ENCODE peak calls at places on chromosomes 3 and 15, in five cellular contexts. C, N, Q, W and S are unnamed samples.

GRCh38 chr15:90617668-90618097 is 88.0 kb downstream of the CRTC3 start:
- DNase-seq in C (no peak), N (no peak), Q (peak; percentile 40), W (no peak), S (no peak)

GRCh38 chr3:126886217-126886616 is 96.7 kb upstream of the PLXNA1 start:
- DNase-seq in C (no peak), N (peak; percentile 69), Q (no peak), W (no peak), S (no peak)

GRCh38 chr15:100042558-100042957 is 299.2 kb downstream of the ADAMTS17 start:
- DNase-seq in C (no peak), N (no peak), Q (no peak), W (no peak), S (no peak)

GRCh38 chr3:124361566-124361965 is 368.7 kb upstream of the UMPS start:
- DNase-seq in C (no peak), N (no peak), Q (no peak), W (no peak), S (no peak)

GRCh38 chr3:64443553-64444331 is 218.5 kb upstream of the PRICKLE2 start:
- DNase-seq in C (peak; percentile 51), N (no peak), Q (peak; percentile 65), W (no peak), S (peak; percentile 64)

GRCh38 chr3:42148982-42149432 is 57.9 kb downstream of the TRAK1 start:
- DNase-seq in C (peak; percentile 12), N (peak; percentile 50), Q (peak; percentile 84), W (no peak), S (peak; percentile 20)

GRCh38 chr3:177185035-177185574 is 12.2 kb downstream of the TBL1XR1 start:
- DNase-seq in C (no peak), N (no peak), Q (no peak), W (no peak), S (no peak)

GRCh38 chr15:92681141-92681622 is 25.6 kb upstream of the FAM174B start:
- DNase-seq in C (peak; percentile 96), N (peak; percentile 74), Q (peak; percentile 68), W (peak; percentile 70), S (peak; percentile 91)

GRCh38 chr3:157180262-157180661 is 20.3 kb upstream of the CCNL1 start:
- DNase-seq in C (no peak), N (no peak), Q (no peak), W (no peak), S (no peak)

GRCh38 chr3:188947983-188948657 is 223.7 kb upstream of the TPRG1 start:
- DNase-seq in C (peak; percentile 54), N (peak; percentile 84), Q (peak; percentile 100), W (peak; percentile 45), S (peak; percentile 61)

GRCh38 chr15:71338251-71338650 is 223.0 kb downstream of the THSD4 start:
- DNase-seq in C (no peak), N (no peak), Q (no peak), W (no peak), S (no peak)

GRCh38 chr3:102510663-102511062 is 75.8 kb downstream of the ZPLD1 start:
- DNase-seq in C (no peak), N (no peak), Q (peak; percentile 28), W (no peak), S (no peak)

GRCh38 chr3:186138272-186138981 is 29.5 kb upstream of the ETV5 start:
- DNase-seq in C (no peak), N (no peak), Q (no peak), W (no peak), S (no peak)

GRCh38 chr15:89647191-89647851 is 7.9 kb downstream of the KIF7 start:
- DNase-seq in C (no peak), N (peak; percentile 56), Q (peak; percentile 36), W (no peak), S (no peak)

GRCh38 chr3:87987952-87988351 is 70.9 kb downstream of the CGGBP1 start:
- DNase-seq in C (no peak), N (no peak), Q (no peak), W (no peak), S (no peak)

DNA sequence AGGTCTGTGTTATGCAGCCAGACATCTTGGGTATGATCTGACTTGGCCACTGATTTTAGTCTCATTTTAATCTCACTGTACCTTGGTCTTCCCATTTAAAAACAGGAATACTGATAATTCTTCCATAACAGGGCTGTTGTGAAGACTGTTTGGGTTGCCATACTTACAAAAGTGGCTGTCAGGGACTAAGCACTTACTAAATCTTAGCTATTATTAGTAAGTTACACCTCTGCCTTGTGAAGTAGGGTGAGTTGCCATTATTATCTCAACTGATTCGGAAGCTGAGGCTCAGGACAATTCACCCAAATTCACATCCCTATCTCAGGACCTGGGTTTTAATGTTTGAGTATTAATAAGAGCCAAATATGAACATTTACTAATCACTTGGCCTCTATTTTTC is 12.7 kb downstream of the ZNF385D start:
- DNase-seq in C (no peak), N (no peak), Q (no peak), W (no peak), S (no peak)
- TF ChIP-seq CTCF in C (no peak), N (no peak), Q (no peak), W (no peak), S (no peak)

GRCh38 chr15:76310470-76311070 is 699 bp downstream of the ETFA start:
- DNase-seq in C (no peak), N (peak; percentile 37), Q (peak; percentile 25), W (no peak), S (no peak)

GRCh38 chr15:76312540-76313174 is 1.4 kb upstream of the ETFA start:
- DNase-seq in C (no peak), N (peak; percentile 37), Q (no peak), W (no peak), S (no peak)

GRCh38 chr15:76311071-76311956 is at the start of gene ETFA:
- DNase-seq in C (peak; percentile 62), N (peak; percentile 95), Q (peak; percentile 95), W (peak; percentile 67), S (peak; percentile 62)

GRCh38 chr15:76313731-76314130 is 2.5 kb upstream of the ETFA start:
- DNase-seq in C (no peak), N (no peak), Q (no peak), W (no peak), S (no peak)

DNA sequence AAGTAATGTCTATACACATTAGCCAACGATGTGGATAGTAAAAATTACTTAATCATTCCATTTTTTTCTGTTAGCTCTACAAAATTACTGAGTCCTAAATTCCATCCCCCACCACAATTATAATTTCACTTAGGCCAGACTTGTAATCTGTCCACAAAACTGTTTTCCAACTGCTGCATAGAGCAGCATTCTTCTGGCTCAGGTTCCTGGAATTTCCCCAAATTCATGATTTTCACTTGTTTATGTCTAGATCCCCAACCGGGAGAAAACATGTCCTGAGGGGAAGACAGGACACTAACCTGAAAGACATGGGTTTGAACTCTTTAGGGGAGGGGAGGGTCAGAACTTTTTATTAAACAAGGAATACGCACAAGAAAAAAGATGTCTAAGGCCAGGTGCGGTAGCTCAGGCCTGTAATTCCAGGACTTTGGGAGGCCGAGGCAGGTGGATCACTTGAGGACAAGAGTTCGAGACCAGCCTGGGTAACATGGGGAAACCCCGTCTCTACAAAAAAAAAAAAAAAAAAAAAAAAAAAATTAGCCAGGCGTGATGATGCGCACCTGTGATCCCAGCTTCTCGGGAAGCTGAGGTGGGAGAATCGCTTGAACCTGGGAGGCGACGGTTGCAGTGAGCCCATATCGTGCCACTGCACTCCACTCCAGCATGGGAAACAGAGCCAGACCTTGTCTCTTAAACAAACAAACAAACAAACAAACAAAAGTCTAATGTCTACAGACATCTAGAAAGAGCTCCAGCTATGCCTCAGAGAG is 1.5 kb downstream of the ETFA start:
- DNase-seq in C (no peak), N (peak; percentile 50), Q (no peak), W (no peak), S (no peak)
- H3K4me3 ChIP-seq in C (peak overlapping the region; percentile 74), N (peak overlapping the region; percentile 86), Q (no peak overlapping the region), W (peak overlapping the region; percentile 19), S (peak overlapping the region; percentile 98)

DNA sequence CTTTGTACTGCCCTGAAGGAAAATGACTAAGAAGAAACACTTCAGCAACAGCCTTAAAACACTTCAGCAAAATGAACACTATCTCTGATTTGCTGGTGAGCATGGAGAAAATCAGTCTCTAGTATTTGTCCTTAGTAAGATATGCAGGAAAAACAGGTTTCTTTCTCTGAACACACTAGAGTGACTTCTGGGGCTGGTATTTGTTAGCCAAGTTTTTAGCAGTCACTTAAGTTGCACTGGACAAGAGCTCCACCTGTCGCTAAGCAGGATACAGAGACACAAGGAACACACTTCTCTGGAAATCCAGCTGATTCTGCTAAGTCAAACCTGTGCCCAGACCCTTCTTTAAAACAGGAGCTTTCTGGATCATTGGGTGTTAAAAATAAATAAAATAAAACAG is 65.3 kb downstream of the CHAC1 start:
- DNase-seq in C (no peak), N (peak; percentile 90), Q (peak; percentile 50), W (no peak), S (no peak)
- TF ChIP-seq CTCF in C (peak; percentile 38), N (peak; percentile 68), Q (peak; percentile 46), W (no peak), S (peak; percentile 28)

DNA sequence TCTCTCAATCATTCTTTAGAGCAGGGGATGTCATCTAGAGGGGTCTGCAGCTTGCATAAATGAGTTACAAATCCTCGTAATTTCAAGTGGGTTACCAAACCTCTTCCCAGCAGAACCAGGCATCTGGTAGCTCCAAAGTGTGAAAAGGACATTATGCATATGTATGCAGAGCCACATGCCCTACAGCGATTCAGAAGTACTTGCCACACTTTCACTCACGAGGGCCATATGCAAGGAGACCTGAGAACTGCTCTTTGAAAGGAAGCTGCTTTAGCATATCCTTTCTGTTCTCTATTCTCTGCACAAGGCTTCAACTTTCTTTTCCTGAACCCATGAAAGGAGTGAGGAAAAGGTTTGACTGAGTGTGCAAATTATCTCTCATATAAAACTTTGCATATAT is 311.5 kb upstream of the SEMA6D start:
- DNase-seq in C (no peak), N (no peak), Q (no peak), W (no peak), S (no peak)
- H3K4me3 ChIP-seq in C (no peak overlapping the region), N (no peak overlapping the region), Q (no peak overlapping the region), W (no peak overlapping the region), S (no peak overlapping the region)

GRCh38 chr3:174440741-174441587 is 418.2 kb upstream of the NAALADL2 start:
- DNase-seq in C (peak; percentile 68), N (peak; percentile 90), Q (peak; percentile 95), W (peak; percentile 57), S (peak; percentile 80)
- TF ChIP-seq CTCF in C (no peak), N (no peak), Q (no peak), W (no peak), S (no peak)

GRCh38 chr15:67033012-67033411 is 32.4 kb upstream of the SMAD3 start:
- DNase-seq in C (no peak), N (no peak), Q (no peak), W (no peak), S (no peak)
- H3K4me3 ChIP-seq in C (no peak overlapping the region), N (no peak overlapping the region), Q (no peak overlapping the region), W (no peak overlapping the region), S (no peak overlapping the region)